ENCODE peak calls at places on chromosome 21, in nine cellular contexts. B is Caco-2, P is tibial nerve, Y is neuronal stem cell, F is neural progenitor cell, Z is IMR-90, G is aorta, M is heart left ventricle, A is stomach. K is an unnamed sample.
A peak's percentile ranks its signal among the peaks of the same experiment; 100 is the strongest.

GRCh38 chr21:34187935-34188334 is 114.6 kb downstream of the MRPS6 start:
- DNase-seq in A (no peak), P (peak; percentile 38), G (peak; percentile 78), Z (no peak), Y (no peak), B (no peak), M (peak; percentile 67), F (no peak), K (no peak)

GRCh38 chr21:37561941-37562919 is 195.7 kb downstream of the DYRK1A start:
- DNase-seq in F (no peak), B (no peak), G (no peak), A (no peak), P (no peak), Z (no peak), Y (no peak), M (no peak), K (no peak)

GRCh38 chr21:44434568-44434925 is 20.8 kb upstream of the LRRC3 start:
- DNase-seq in G (no peak), F (no peak), M (no peak), Y (no peak), Z (no peak), P (no peak), A (no peak), B (peak; percentile 19), K (peak; percentile 31)

GRCh38 chr21:35223480-35224156 is 174.5 kb upstream of the RUNX1 start:
- DNase-seq in B (no peak), M (no peak), G (no peak), F (no peak), P (no peak), Y (no peak), Z (no peak), A (no peak), K (no peak)

GRCh38 chr21:36079010-36079649 is 9.3 kb downstream of the CBR1 start:
- DNase-seq in Y (no peak), G (peak; percentile 60), A (peak; percentile 53), P (peak; percentile 15), M (no peak), B (no peak), F (no peak), Z (no peak), K (peak; percentile 70)

GRCh38 chr21:44294391-44295162 is 5.3 kb upstream of the PFKL start:
- DNase-seq in A (peak; percentile 34), B (no peak), G (peak; percentile 80), F (no peak), P (peak; percentile 75), M (peak; percentile 85), Y (no peak), Z (peak; percentile 7), K (peak; percentile 70)

GRCh38 chr21:45313015-45313414 is 25.3 kb upstream of the POFUT2 start:
- DNase-seq in Z (no peak), P (no peak), A (no peak), G (no peak), B (no peak), F (no peak), Y (no peak), M (no peak), K (no peak)

GRCh38 chr21:28317177-28317950 is 675.3 kb downstream of the LTN1 start:
- DNase-seq in F (no peak), M (no peak), Y (no peak), G (no peak), B (no peak), P (no peak), A (no peak), Z (no peak), K (no peak)

GRCh38 chr21:40793057-40793456 is 53.9 kb downstream of the DSCAM start:
- DNase-seq in P (no peak), A (no peak), F (no peak), Y (no peak), G (no peak), Z (peak; percentile 10), M (no peak), B (no peak), K (no peak)

GRCh38 chr21:25402134-25402957 is 204.9 kb downstream of the MRPL39 start:
- DNase-seq in Y (no peak), P (no peak), B (no peak), A (no peak), M (no peak), G (no peak), F (no peak), Z (no peak), K (no peak)

GRCh38 chr21:16377120-16377658 is 647.4 kb downstream of the USP25 start:
- DNase-seq in A (no peak), G (no peak), Y (no peak), P (no peak), B (no peak), Z (no peak), M (no peak), F (no peak), K (no peak)

GRCh38 chr21:35475768-35476167 is 426.7 kb upstream of the RUNX1 start:
- DNase-seq in B (no peak), Y (no peak), Z (peak; percentile 75), M (no peak), P (no peak), F (no peak), A (no peak), G (no peak), K (no peak)

GRCh38 chr21:26469789-26470188 is 103.3 kb downstream of the CYYR1 start:
- DNase-seq in A (no peak), F (no peak), B (no peak), G (no peak), M (peak; percentile 27), Z (peak; percentile 50), P (peak; percentile 49), Y (no peak), K (no peak)

GRCh38 chr21:29470397-29470796 is 171.7 kb downstream of the BACH1 start:
- DNase-seq in M (no peak), A (no peak), Z (peak; percentile 15), Y (no peak), F (no peak), B (no peak), P (no peak), G (no peak), K (no peak)

GRCh38 chr21:21412096-21412495 is 413.9 kb downstream of the NCAM2 start:
- DNase-seq in F (no peak), Y (no peak), G (no peak), P (no peak), B (no peak), A (no peak), Z (no peak), M (no peak), K (no peak)

GRCh38 chr21:15397258-15397657 is 332.5 kb upstream of the NRIP1 start:
- DNase-seq in A (no peak), Y (no peak), Z (no peak), G (no peak), P (no peak), F (no peak), B (no peak), M (no peak), K (no peak)

GRCh38 chr21:45468051-45468970 is 63.3 kb downstream of the COL18A1 start:
- DNase-seq in B (no peak), F (no peak), P (no peak), M (peak; percentile 24), A (no peak), Z (no peak), Y (no peak), G (peak; percentile 38), K (no peak)

DNA sequence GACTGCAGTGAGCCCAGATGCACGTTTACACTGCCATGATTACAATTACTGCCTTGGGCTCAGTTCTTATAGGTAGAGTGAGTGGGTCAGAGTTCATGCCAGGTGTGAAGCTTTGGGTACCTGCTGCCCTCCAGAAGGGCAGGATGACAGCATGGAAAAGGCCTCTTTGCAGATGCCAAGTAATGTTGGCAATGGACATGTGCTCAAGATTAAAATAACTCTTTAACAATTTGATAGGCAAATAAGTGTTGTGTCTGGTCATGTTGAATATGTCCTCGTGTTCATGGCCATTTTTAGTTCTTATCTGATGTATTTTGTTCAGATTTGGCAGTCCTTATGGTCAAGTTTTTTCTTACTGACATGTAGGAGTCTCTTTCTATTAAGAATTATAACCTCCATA is 34.8 kb downstream of the S100B start:
- DNase-seq in G (no peak), P (no peak), Y (no peak), Z (no peak), A (no peak), B (no peak), M (no peak), F (no peak), K (no peak)
- H3K27me3 ChIP-seq in G (no peaks in the 10 kb centered on the region), P (no peaks in the 10 kb centered on the region), Y (no peaks in the 10 kb centered on the region), Z (no peaks in the 10 kb centered on the region), A (no peaks in the 10 kb centered on the region), B (no peaks in the 10 kb centered on the region), M (no peaks in the 10 kb centered on the region), F (no peaks in the 10 kb centered on the region), K (no peaks in the 10 kb centered on the region)

DNA sequence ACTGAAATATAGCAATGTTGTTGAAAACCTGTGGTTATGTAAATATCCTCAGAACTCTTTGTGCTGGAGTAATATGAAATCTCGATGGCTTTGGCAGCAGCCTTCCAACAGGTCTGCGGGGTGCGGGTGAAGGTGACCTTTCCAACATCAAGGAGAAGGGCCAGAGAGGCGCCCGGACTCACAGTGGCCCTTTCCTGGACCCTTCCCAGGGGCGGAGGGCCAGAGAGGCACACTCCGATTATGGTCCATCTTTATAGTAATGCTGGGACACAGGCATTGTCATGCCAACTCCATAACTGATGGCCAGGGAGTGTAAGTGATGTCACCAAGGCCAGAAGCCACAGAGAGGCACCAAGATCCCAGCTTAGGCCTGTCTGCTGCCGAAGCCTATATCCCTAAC is 18.1 kb downstream of the SLC37A1 start:
- DNase-seq in M (no peak), Y (no peak), G (no peak), B (no peak), Z (no peak), A (no peak), P (no peak), F (no peak), K (no peak)
- H3K4me3 ChIP-seq in M (no peak overlapping the region), Y (no peak overlapping the region), G (no peak overlapping the region), B (no peak overlapping the region), Z (no peak overlapping the region), A (no peak overlapping the region), P (no peak overlapping the region), F (no peak overlapping the region), K (no peak overlapping the region)

GRCh38 chr21:33033094-33033951 is 7.6 kb downstream of the OLIG2 start:
- DNase-seq in F (peak; percentile 44), M (no peak), P (no peak), Y (no peak), Z (no peak), A (no peak), B (no peak), G (no peak), K (no peak)
- H3K27me3 ChIP-seq in F (peaks cover 100% of the 10 kb centered on the region), M (peaks cover 89% of the 10 kb centered on the region), P (no peaks in the 10 kb centered on the region), Y (peaks cover 92% of the 10 kb centered on the region), Z (peaks cover 65% of the 10 kb centered on the region), A (peaks cover 16% of the 10 kb centered on the region), B (no peaks in the 10 kb centered on the region), G (peaks cover 1% of the 10 kb centered on the region), K (no peaks in the 10 kb centered on the region)

DNA sequence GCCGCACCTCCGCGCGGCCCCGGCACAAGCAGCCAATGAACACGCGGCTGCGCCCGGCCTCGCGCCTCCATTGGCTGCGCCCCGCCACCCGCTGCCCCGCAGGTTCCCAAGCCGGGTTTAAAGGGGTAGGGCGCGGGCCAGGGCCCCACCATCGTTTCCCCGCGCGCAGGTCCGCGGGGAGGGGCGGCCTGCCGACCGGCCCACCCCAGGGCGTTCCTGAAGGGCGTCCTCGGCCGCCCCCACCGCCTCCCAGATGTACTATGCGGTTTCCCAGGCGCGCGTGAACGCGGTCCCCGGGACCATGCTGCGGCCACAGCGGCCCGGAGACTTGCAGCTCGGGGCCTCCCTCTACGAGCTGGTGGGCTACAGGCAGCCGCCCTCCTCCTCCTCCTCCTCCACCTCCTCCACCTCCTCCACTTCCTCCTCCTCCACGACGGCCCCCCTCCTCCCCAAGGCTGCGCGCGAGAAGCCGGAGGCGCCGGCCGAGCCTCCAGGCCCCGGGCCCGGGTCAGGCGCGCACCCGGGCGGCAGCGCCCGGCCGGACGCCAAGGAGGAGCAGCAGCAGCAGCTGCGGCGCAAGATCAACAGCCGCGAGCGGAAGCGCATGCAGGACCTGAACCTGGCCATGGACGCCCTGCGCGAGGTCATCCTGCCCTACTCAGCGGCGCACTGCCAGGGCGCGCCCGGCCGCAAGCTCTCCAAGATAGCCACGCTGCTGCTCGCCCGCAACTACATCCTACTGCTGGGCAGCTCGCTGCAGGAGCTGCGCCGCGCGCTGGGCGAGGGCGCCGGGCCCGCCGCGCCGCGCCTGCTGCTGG is at the start of gene OLIG1:
- DNase-seq in F (peak; percentile 83), Z (peak; percentile 10), Y (peak; percentile 44), M (peak; percentile 50), G (no peak), B (no peak), P (no peak), A (peak; percentile 35), K (no peak)
- H3K4me3 ChIP-seq in F (peak within 1 kb of the TSS; percentile 53), Z (no peak within 1 kb of the TSS), Y (peak within 1 kb of the TSS; percentile 53), M (peak within 1 kb of the TSS; percentile 39), G (peak within 1 kb of the TSS; percentile 23), B (peak within 1 kb of the TSS; percentile 17), P (peak within 1 kb of the TSS; percentile 23), A (peak within 1 kb of the TSS; percentile 37), K (peak within 1 kb of the TSS; percentile 35)